ENCODE peak calls at places on chromosomes 3 and 15, in four cellular contexts. P is NCI-H2171 treated with DMSO at 0.1 percent for 48 hours, R is kidney tubule cell, W is heart right ventricle. J is an unnamed sample.
A peak's percentile ranks its signal among the peaks of the same experiment; 100 is the strongest.

GRCh38 chr3:4819294-4819693 is 159.9 kb upstream of the BHLHE40 start:
- DNase-seq in W (no peak), R (no peak), P (no peak), J (no peak)

GRCh38 chr3:172066880-172067778 is 27.8 kb downstream of the FNDC3B start:
- DNase-seq in W (no peak), P (no peak), R (no peak), J (no peak)

GRCh38 chr3:143187132-143187531 is 67.6 kb downstream of the CHST2 start:
- DNase-seq in P (no peak), W (no peak), R (no peak), J (no peak)

GRCh38 chr3:121894191-121894990 is at the start of gene SLC15A2:
- DNase-seq in P (no peak), R (peak; percentile 15), W (no peak), J (no peak)

GRCh38 chr15:68370768-68371151 is 61.2 kb downstream of the ITGA11 start:
- DNase-seq in R (no peak), W (no peak), P (peak; percentile 90), J (no peak)

GRCh38 chr15:79164043-79164442 is 73.5 kb upstream of the RASGRF1 start:
- DNase-seq in P (no peak), R (no peak), W (no peak), J (no peak)

GRCh38 chr3:126288314-126288713 is 68.9 kb downstream of the KLF15 start:
- DNase-seq in R (no peak), W (peak; percentile 74), P (no peak), J (no peak)

GRCh38 chr3:157500232-157500631 is 3.0 kb downstream of the VEPH1 start:
- DNase-seq in P (no peak), R (peak; percentile 33), W (no peak), J (peak; percentile 62)

GRCh38 chr15:67781907-67782559 is 43.3 kb upstream of the SKOR1 start:
- DNase-seq in W (no peak), R (no peak), P (peak; percentile 49), J (no peak)

GRCh38 chr15:31012455-31012854 is 21.0 kb upstream of the MTMR10 start:
- DNase-seq in W (no peak), R (no peak), P (no peak), J (no peak)

GRCh38 chr3:55645406-55645805 is 158.3 kb upstream of the WNT5A start:
- DNase-seq in W (no peak), P (no peak), R (no peak), J (no peak)

GRCh38 chr3:62873672-62874397 is 1.4 kb downstream of the CADPS start:
- DNase-seq in R (peak; percentile 16), W (peak; percentile 70), P (peak; percentile 74), J (peak; percentile 16)

GRCh38 chr3:46480481-46481195 is 15.9 kb upstream of the LTF start:
- DNase-seq in P (no peak), R (no peak), W (no peak), J (no peak)

GRCh38 chr3:10930641-10931040 is 61.9 kb upstream of the SLC6A1 start:
- DNase-seq in W (no peak), P (no peak), R (no peak), J (no peak)

GRCh38 chr3:127690106-127690505 is 17.4 kb downstream of the ABTB1 start:
- DNase-seq in W (peak; percentile 10), P (no peak), R (peak; percentile 68), J (peak; percentile 44)

GRCh38 chr3:59101091-59101738 is 51.4 kb upstream of the CFAP20DC start:
- DNase-seq in W (no peak), R (peak; percentile 20), P (no peak), J (no peak)

GRCh38 chr3:32296251-32297204 is 58.0 kb downstream of the CMTM8 start:
- DNase-seq in P (peak; percentile 88), R (peak; percentile 69), W (peak; percentile 46), J (peak; percentile 47)

GRCh38 chr15:40436116-40436891 is 4.4 kb upstream of the BAHD1 start:
- DNase-seq in R (no peak), P (peak; percentile 58), W (peak; percentile 27), J (no peak)

GRCh38 chr3:76997733-76998132 is 42.2 kb upstream of the ROBO2 start:
- DNase-seq in W (no peak), P (no peak), R (peak; percentile 8), J (no peak)

GRCh38 chr3:48716508-48716981 is 476 bp downstream of the IP6K2 start:
- DNase-seq in W (no peak), R (peak; percentile 47), P (peak; percentile 37), J (no peak)

GRCh38 chr3:50648297-50648696 is 26.4 kb upstream of the DOCK3 start:
- DNase-seq in W (no peak), P (no peak), R (no peak), J (no peak)

GRCh38 chr3:5442106-5442785 is 254.7 kb downstream of the EDEM1 start:
- DNase-seq in P (no peak), W (no peak), R (peak; percentile 33), J (no peak)

GRCh38 chr3:19149388-19149787 is 1.1 kb downstream of the KCNH8 start:
- DNase-seq in P (no peak), R (peak; percentile 44), W (no peak), J (peak; percentile 16)

GRCh38 chr15:38038659-38039442 is 104.4 kb downstream of the TMCO5A start:
- DNase-seq in R (peak; percentile 93), W (no peak), P (no peak), J (no peak)

GRCh38 chr3:159196316-159196715 is 394.5 kb downstream of the MFSD1 start:
- DNase-seq in P (peak; percentile 6), R (no peak), W (no peak), J (no peak)

GRCh38 chr3:43243590-43244587 is 42.5 kb upstream of the SNRK start:
- DNase-seq in R (no peak), W (no peak), P (no peak), J (no peak)

GRCh38 chr3:158434412-158435038 is 136.5 kb upstream of the MLF1 start:
- DNase-seq in P (peak; percentile 72), W (no peak), R (peak; percentile 70), J (peak; percentile 71)

GRCh38 chr3:130787422-130788068 is 40.9 kb upstream of the PIK3R4 start:
- DNase-seq in P (no peak), W (no peak), R (no peak), J (no peak)

GRCh38 chr3:142987707-142988106 is 13.7 kb upstream of the U2SURP start:
- DNase-seq in W (no peak), P (no peak), R (peak; percentile 72), J (no peak)

GRCh38 chr3:151156618-151157216 is 46.3 kb downstream of the GPR171 start:
- DNase-seq in R (peak; percentile 69), P (peak; percentile 75), W (no peak), J (peak; percentile 54)

GRCh38 chr3:160825311-160825800 is 69.3 kb downstream of the PPM1L start:
- DNase-seq in P (no peak), R (no peak), W (no peak), J (no peak)

GRCh38 chr3:151299006-151299405 is 17.6 kb downstream of the GPR87 start:
- DNase-seq in R (no peak), W (no peak), P (peak; percentile 83), J (no peak)

GRCh38 chr15:69451951-69452701 is 492 bp upstream of the RPLP1 start:
- DNase-seq in P (no peak), R (peak; percentile 62), W (no peak), J (no peak)